ENCODE peak calls at places on chromosomes 13 and 19, in ten cellular contexts. H, D, J, M, N, T, R, F, Y and S are unnamed samples.

GRCh38 chr19:46413262-46414031 is at the start of gene CCDC8:
- DNase-seq in H (peak; percentile 85), D (peak; percentile 98), J (peak; percentile 74), M (peak; percentile 89), N (peak; percentile 75), T (no peak), R (peak; percentile 98), F (no peak), Y (peak; percentile 80), S (peak; percentile 95)

GRCh38 chr13:80655778-80656518 is 315.0 kb upstream of the SPRY2 start:
- DNase-seq in H (no peak), D (no peak), J (no peak), M (no peak), N (no peak), T (no peak), R (no peak), F (no peak), Y (no peak), S (no peak)

GRCh38 chr19:19655051-19655594 is 8.4 kb downstream of the ATP13A1 start:
- DNase-seq in H (no peak), D (no peak), J (no peak), M (no peak), N (no peak), T (peak; percentile 42), R (no peak), F (no peak), Y (no peak), S (no peak)

GRCh38 chr13:21106089-21106488 is 44.7 kb upstream of the LATS2 start:
- DNase-seq in H (peak; percentile 22), D (peak; percentile 67), J (peak; percentile 75), M (no peak), N (no peak), T (no peak), R (peak; percentile 79), F (no peak), Y (peak; percentile 54), S (no peak)

GRCh38 chr13:98511435-98511834 is 65.5 kb downstream of the STK24 start:
- DNase-seq in H (no peak), D (no peak), J (no peak), M (no peak), N (no peak), T (no peak), R (no peak), F (no peak), Y (no peak), S (no peak)

GRCh38 chr19:55265173-55265572 is 6.4 kb upstream of the PPP6R1 start:
- DNase-seq in H (no peak), D (no peak), J (no peak), M (no peak), N (no peak), T (no peak), R (no peak), F (no peak), Y (no peak), S (no peak)

GRCh38 chr13:77506874-77507273 is 28.6 kb upstream of the SCEL start:
- DNase-seq in H (no peak), D (peak; percentile 28), J (peak; percentile 30), M (no peak), N (no peak), T (no peak), R (no peak), F (no peak), Y (no peak), S (no peak)

GRCh38 chr13:113121183-113121927 is 1.2 kb upstream of the F10 start:
- DNase-seq in H (no peak), D (no peak), J (no peak), M (no peak), N (peak; percentile 32), T (peak; percentile 42), R (no peak), F (no peak), Y (no peak), S (no peak)

GRCh38 chr13:111280666-111281577 is 39.5 kb upstream of the TEX29 start:
- DNase-seq in H (no peak), D (peak; percentile 78), J (peak; percentile 73), M (no peak), N (no peak), T (no peak), R (peak; percentile 77), F (no peak), Y (no peak), S (no peak)

GRCh38 chr13:112968910-112969691 is at the start of gene MCF2L:
- DNase-seq in H (peak; percentile 2), D (peak; percentile 60), J (peak; percentile 52), M (peak; percentile 46), N (peak; percentile 66), T (peak; percentile 83), R (peak; percentile 25), F (peak; percentile 56), Y (no peak), S (no peak)

GRCh38 chr19:55809381-55810058 is 22.3 kb downstream of the NLRP11 start:
- DNase-seq in H (peak; percentile 10), D (peak; percentile 58), J (peak; percentile 70), M (peak; percentile 17), N (peak; percentile 63), T (no peak), R (peak; percentile 6), F (peak; percentile 65), Y (no peak), S (no peak)

GRCh38 chr19:3589439-3589838 is 4.2 kb downstream of the GIPC3 start:
- DNase-seq in H (no peak), D (no peak), J (no peak), M (no peak), N (no peak), T (no peak), R (no peak), F (no peak), Y (no peak), S (no peak)

GRCh38 chr19:3586707-3587346 is 1.5 kb downstream of the GIPC3 start:
- DNase-seq in H (no peak), D (no peak), J (no peak), M (no peak), N (no peak), T (no peak), R (no peak), F (no peak), Y (no peak), S (no peak)

GRCh38 chr19:3586124-3586626 is 897 bp downstream of the GIPC3 start:
- DNase-seq in H (no peak), D (no peak), J (no peak), M (no peak), N (no peak), T (no peak), R (no peak), F (no peak), Y (no peak), S (no peak)

GRCh38 chr19:3589949-3590348 is 4.7 kb downstream of the GIPC3 start:
- DNase-seq in H (no peak), D (no peak), J (no peak), M (no peak), N (no peak), T (no peak), R (no peak), F (no peak), Y (no peak), S (no peak)

DNA sequence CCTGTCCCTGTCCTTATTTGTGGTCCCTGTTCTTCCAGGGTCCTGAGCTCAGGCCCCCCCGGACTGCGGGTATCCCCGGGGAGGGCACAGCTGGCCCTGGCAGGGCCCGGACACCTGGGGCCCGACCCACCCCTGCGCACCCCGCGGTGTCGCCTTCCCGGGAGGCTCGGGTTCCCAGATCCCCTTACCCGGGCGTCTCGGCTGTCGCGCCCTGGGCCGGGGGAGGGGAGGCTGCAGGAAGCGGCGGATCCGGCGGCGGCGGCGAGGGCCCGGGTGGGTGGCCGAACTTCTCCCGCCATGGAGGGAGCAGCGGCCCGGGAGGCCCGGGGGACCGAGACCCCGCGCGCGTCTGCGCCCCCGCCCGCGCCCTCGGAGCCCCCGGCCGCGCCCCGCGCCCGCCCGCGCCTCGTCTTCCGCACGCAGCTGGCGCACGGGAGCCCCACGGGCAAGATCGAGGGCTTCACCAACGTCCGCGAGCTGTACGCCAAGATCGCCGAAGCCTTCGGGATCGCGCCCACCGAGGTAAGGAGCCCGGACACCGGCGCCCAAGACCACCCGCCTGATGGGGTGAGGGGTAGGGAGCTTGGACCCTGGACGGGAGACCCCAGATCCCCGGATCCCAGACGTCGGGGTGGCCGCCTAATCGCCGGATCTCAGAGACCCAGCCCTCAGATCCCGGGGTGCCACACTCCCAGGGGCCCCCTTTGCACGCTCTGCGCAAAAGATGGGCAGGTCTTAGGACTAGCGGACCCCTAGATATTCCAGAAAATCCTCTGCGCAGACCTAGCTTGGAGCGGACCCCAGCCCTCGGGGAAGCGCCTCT is at the start of gene GIPC3:
- DNase-seq in H (no peak), D (no peak), J (no peak), M (no peak), N (no peak), T (no peak), R (no peak), F (no peak), Y (no peak), S (no peak)
- H3K4me3 ChIP-seq in H (no peak within 1 kb of the TSS), D (peak within 1 kb of the TSS; percentile 38), J (no peak within 1 kb of the TSS), M (peak within 1 kb of the TSS; percentile 61), N (peak within 1 kb of the TSS; percentile 54), T (peak within 1 kb of the TSS; percentile 62), R (peak within 1 kb of the TSS; percentile 1), F (peak within 1 kb of the TSS; percentile 45), Y (peak within 1 kb of the TSS; percentile 16), S (peak within 1 kb of the TSS; percentile 5)

GRCh38 chr19:23345838-23346237 is 49.4 kb downstream of the ZNF91 start:
- DNase-seq in H (no peak), D (no peak), J (no peak), M (no peak), N (no peak), T (no peak), R (no peak), F (no peak), Y (no peak), S (no peak)
- H3K4me3 ChIP-seq in H (no peak overlapping the region), D (no peak overlapping the region), J (no peak overlapping the region), M (no peak overlapping the region), N (no peak overlapping the region), T (no peak overlapping the region), R (no peak overlapping the region), F (no peak overlapping the region), Y (no peak overlapping the region), S (no peak overlapping the region)

DNA sequence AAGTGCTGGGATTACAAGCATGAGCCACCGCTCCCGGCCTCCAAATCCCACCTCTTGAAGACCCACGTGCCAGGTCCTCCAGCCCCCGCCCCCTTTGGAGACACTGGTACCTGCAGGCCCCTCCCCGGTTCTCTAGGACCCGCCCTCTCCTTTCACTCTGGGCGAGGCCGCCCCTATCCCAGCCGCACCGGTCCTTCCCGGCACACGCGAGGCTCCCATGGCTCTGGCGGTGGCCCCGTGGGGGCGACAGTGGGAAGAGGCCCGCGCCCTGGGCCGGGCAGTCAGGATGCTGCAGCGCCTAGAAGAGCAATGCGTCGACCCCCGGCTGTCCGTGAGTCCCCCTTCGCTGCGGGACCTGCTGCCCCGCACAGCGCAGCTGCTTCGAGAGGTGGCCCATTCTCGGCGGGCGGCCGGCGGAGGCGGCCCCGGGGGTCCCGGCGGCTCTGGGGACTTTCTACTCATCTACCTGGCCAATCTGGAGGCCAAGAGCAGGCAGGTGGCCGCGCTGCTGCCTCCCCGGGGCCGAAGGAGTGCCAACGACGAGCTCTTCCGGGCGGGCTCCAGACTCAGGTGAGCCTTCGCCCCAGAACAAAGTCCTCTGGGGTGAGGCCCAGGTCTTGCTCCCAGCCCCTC is at the start of gene CBLC:
- DNase-seq in H (no peak), D (no peak), J (peak; percentile 8), M (no peak), N (peak; percentile 82), T (no peak), R (no peak), F (peak; percentile 68), Y (no peak), S (no peak)
- H3K4me3 ChIP-seq in H (no peak within 1 kb of the TSS), D (no peak within 1 kb of the TSS), J (no peak within 1 kb of the TSS), M (no peak within 1 kb of the TSS), N (peak within 1 kb of the TSS; percentile 52), T (no peak within 1 kb of the TSS), R (no peak within 1 kb of the TSS), F (peak within 1 kb of the TSS; percentile 67), Y (no peak within 1 kb of the TSS), S (no peak within 1 kb of the TSS)

GRCh38 chr19:522726-523125 is 8.8 kb upstream of the CDC34 start:
- DNase-seq in H (no peak), D (no peak), J (no peak), M (no peak), N (no peak), T (no peak), R (no peak), F (no peak), Y (no peak), S (no peak)
- H3K4me3 ChIP-seq in H (no peak overlapping the region), D (no peak overlapping the region), J (no peak overlapping the region), M (no peak overlapping the region), N (no peak overlapping the region), T (no peak overlapping the region), R (no peak overlapping the region), F (no peak overlapping the region), Y (no peak overlapping the region), S (no peak overlapping the region)